ENCODE peak calls at places on chromosome 16, in four cellular contexts. D is right atrium auricular region, E is hypothalamus, I is H54. J is an unnamed sample.

GRCh38 chr16:27700596-27700995 is 150.7 kb downstream of the KATNIP start:
- DNase-seq in D (no peak), E (no peak), I (no peak), J (no peak)

GRCh38 chr16:716250-716607 is 1.3 kb downstream of the METRN start:
- DNase-seq in D (no peak), E (peak), I (peak), J (no peak)

GRCh38 chr16:2895813-2896212 is 12.8 kb downstream of the FLYWCH2 start:
- DNase-seq in D (no peak), E (no peak), I (peak), J (no peak)

GRCh38 chr16:86507173-86508027 is 2.9 kb upstream of the FOXF1 start:
- DNase-seq in D (no peak), E (no peak), I (no peak), J (no peak)

GRCh38 chr16:30669026-30670000 is 11.1 kb downstream of the FBRS start:
- DNase-seq in D (no peak), E (no peak), I (no peak), J (no peak)

GRCh38 chr16:81711609-81712329 is 67.3 kb upstream of the PLCG2 start:
- DNase-seq in D (peak), E (no peak), I (peak), J (peak)

GRCh38 chr16:569445-570254 is at the start of gene PIGQ:
- DNase-seq in D (peak), E (peak), I (peak), J (peak)

GRCh38 chr16:73735018-73735417 is 561.6 kb upstream of the PSMD7 start:
- DNase-seq in D (no peak), E (no peak), I (no peak), J (peak)

GRCh38 chr16:27366687-27367462 is 35.1 kb upstream of the IL21R start:
- DNase-seq in D (no peak), E (no peak), I (no peak), J (no peak)

GRCh38 chr16:9820481-9821246 is 361.6 kb downstream of the GRIN2A start:
- DNase-seq in D (no peak), E (no peak), I (no peak), J (no peak)

GRCh38 chr16:50602531-50603205 is 54.5 kb downstream of the NKD1 start:
- DNase-seq in D (no peak), E (no peak), I (no peak), J (peak)

GRCh38 chr16:66751135-66751991 is at the start of gene DYNC1LI2:
- DNase-seq in D (peak), E (peak), I (peak), J (peak)

GRCh38 chr16:66335704-66336329 is 30.7 kb upstream of the CDH5 start:
- DNase-seq in D (no peak), E (peak), I (no peak), J (no peak)

GRCh38 chr16:83365166-83365565 is 442.6 kb upstream of the HSBP1 start:
- DNase-seq in D (no peak), E (no peak), I (no peak), J (peak)

GRCh38 chr16:4494746-4495490 is 18.7 kb downstream of the HMOX2 start:
- DNase-seq in D (no peak), E (no peak), I (no peak), J (peak)

GRCh38 chr16:90011908-90012501 is 7.3 kb downstream of the DBNDD1 start:
- DNase-seq in D (no peak), E (no peak), I (no peak), J (no peak)

GRCh38 chr16:70725912-70726828 is 40.3 kb upstream of the MTSS2 start:
- DNase-seq in D (peak), E (peak), I (no peak), J (no peak)

GRCh38 chr16:88650749-88651275 is at the start of gene CYBA:
- DNase-seq in D (peak), E (no peak), I (no peak), J (peak)

GRCh38 chr16:28574925-28575324 is 21.2 kb downstream of the SGF29 start:
- DNase-seq in D (no peak), E (no peak), I (no peak), J (no peak)

GRCh38 chr16:84380405-84380804 is 12.1 kb downstream of the ATP2C2 start:
- DNase-seq in D (no peak), E (no peak), I (no peak), J (no peak)

GRCh38 chr16:80931985-80932720 is 74.5 kb downstream of the CMC2 start:
- DNase-seq in D (peak), E (peak), I (peak), J (no peak)

GRCh38 chr16:84606081-84606875 is 11.6 kb downstream of the COTL1 start:
- DNase-seq in D (no peak), E (no peak), I (no peak), J (no peak)

GRCh38 chr16:65070831-65071230 is 51.0 kb downstream of the CDH11 start:
- DNase-seq in D (peak), E (peak), I (peak), J (peak)

GRCh38 chr16:22721497-22722100 is 92.4 kb upstream of the HS3ST2 start:
- DNase-seq in D (no peak), E (no peak), I (no peak), J (no peak)

GRCh38 chr16:17483266-17483864 is 12.6 kb upstream of the XYLT1 start:
- DNase-seq in D (no peak), E (no peak), I (no peak), J (no peak)

GRCh38 chr16:10065014-10065413 is 117.2 kb downstream of the GRIN2A start:
- DNase-seq in D (no peak), E (no peak), I (no peak), J (no peak)

GRCh38 chr16:30875881-30876791 is 17.7 kb downstream of the BCL7C start:
- DNase-seq in D (no peak), E (no peak), I (no peak), J (no peak)

GRCh38 chr16:55572439-55572838 is 6.0 kb downstream of the CAPNS2 start:
- DNase-seq in D (no peak), E (no peak), I (no peak), J (no peak)

GRCh38 chr16:69798466-69798865 is 36.3 kb downstream of the WWP2 start:
- DNase-seq in D (no peak), E (no peak), I (no peak), J (no peak)

GRCh38 chr16:65531475-65531874 is 409.6 kb upstream of the CDH11 start:
- DNase-seq in D (no peak), E (no peak), I (no peak), J (no peak)

GRCh38 chr16:23464196-23464595 is 11.2 kb upstream of the COG7 start:
- DNase-seq in D (no peak), E (peak), I (no peak), J (no peak)

GRCh38 chr16:10584956-10585561 is 4.7 kb upstream of the EMP2 start:
- DNase-seq in D (no peak), E (no peak), I (no peak), J (no peak)